ENCODE peak calls at places on chromosomes 6 and 20, in eight cellular contexts. R, F, X, W, G, Y, P and D are unnamed samples.

GRCh38 chr6:2307794-2308193 is 62.4 kb upstream of the GMDS start:
- DNase-seq in R (no peak), F (no peak), X (no peak), W (no peak), G (no peak), Y (no peak), P (no peak), D (peak)

GRCh38 chr20:34365765-34366213 is 2.7 kb downstream of the ITCH start:
- DNase-seq in R (no peak), F (no peak), X (no peak), W (no peak), G (no peak), Y (no peak), P (no peak), D (no peak)

GRCh38 chr6:18465410-18466154 is 78.4 kb downstream of the RNF144B start:
- DNase-seq in R (no peak), F (no peak), X (no peak), W (no peak), G (no peak), Y (no peak), P (no peak), D (peak)

GRCh38 chr6:146871613-146872465 is 273.1 kb downstream of the ADGB start:
- DNase-seq in R (no peak), F (no peak), X (no peak), W (no peak), G (no peak), Y (no peak), P (no peak), D (no peak)

GRCh38 chr6:143878272-143878760 is 14.0 kb downstream of the ZC2HC1B start:
- DNase-seq in R (no peak), F (no peak), X (no peak), W (no peak), G (no peak), Y (no peak), P (no peak), D (peak)

GRCh38 chr6:139242457-139243240 is 49.1 kb downstream of the TXLNB start:
- DNase-seq in R (no peak), F (no peak), X (no peak), W (no peak), G (no peak), Y (no peak), P (no peak), D (no peak)

GRCh38 chr20:19670829-19671228 is 87.2 kb upstream of the RIN2 start:
- DNase-seq in R (no peak), F (no peak), X (no peak), W (no peak), G (no peak), Y (no peak), P (no peak), D (no peak)

GRCh38 chr20:33139467-33139866 is 28.5 kb upstream of the BPIFA2 start:
- DNase-seq in R (no peak), F (no peak), X (no peak), W (no peak), G (no peak), Y (no peak), P (no peak), D (no peak)

GRCh38 chr6:17971128-17972073 is 16.0 kb downstream of the KIF13A start:
- DNase-seq in R (no peak), F (peak), X (no peak), W (no peak), G (no peak), Y (no peak), P (no peak), D (no peak)

GRCh38 chr20:49385471-49385870 is 97.0 kb downstream of the KCNB1 start:
- DNase-seq in R (peak), F (no peak), X (peak), W (no peak), G (no peak), Y (no peak), P (no peak), D (no peak)

GRCh38 chr6:160297310-160297709 is 38.7 kb upstream of the SLC22A2 start:
- DNase-seq in R (peak), F (no peak), X (peak), W (no peak), G (no peak), Y (no peak), P (no peak), D (no peak)

GRCh38 chr6:6315660-6316059 is 4.8 kb downstream of the F13A1 start:
- DNase-seq in R (peak), F (peak), X (peak), W (no peak), G (no peak), Y (peak), P (peak), D (peak)

GRCh38 chr6:56486681-56487080 is 156.0 kb downstream of the DST start:
- DNase-seq in R (no peak), F (no peak), X (no peak), W (no peak), G (no peak), Y (no peak), P (no peak), D (no peak)

GRCh38 chr6:80165143-80165542 is 58.7 kb downstream of the BCKDHB start:
- DNase-seq in R (no peak), F (no peak), X (no peak), W (no peak), G (no peak), Y (no peak), P (no peak), D (no peak)

GRCh38 chr20:60512436-60512835 is 554.2 kb downstream of the CDH26 start:
- DNase-seq in R (no peak), F (no peak), X (no peak), W (no peak), G (no peak), Y (no peak), P (no peak), D (no peak)

GRCh38 chr6:121522771-121523386 is 87.4 kb downstream of the GJA1 start:
- DNase-seq in R (no peak), F (no peak), X (no peak), W (no peak), G (no peak), Y (no peak), P (no peak), D (no peak)

GRCh38 chr6:1572892-1573291 is 36.8 kb upstream of the FOXC1 start:
- DNase-seq in R (no peak), F (no peak), X (no peak), W (peak), G (no peak), Y (no peak), P (no peak), D (no peak)

GRCh38 chr20:774016-774679 is 5.8 kb upstream of the SLC52A3 start:
- DNase-seq in R (no peak), F (no peak), X (no peak), W (no peak), G (no peak), Y (no peak), P (no peak), D (no peak)

GRCh38 chr6:39169448-39170344 is 54.7 kb upstream of the SAYSD1 start:
- DNase-seq in R (no peak), F (peak), X (no peak), W (no peak), G (peak), Y (no peak), P (no peak), D (no peak)

GRCh38 chr6:134722429-134722828 is 227.5 kb downstream of the ALDH8A1 start:
- DNase-seq in R (no peak), F (no peak), X (no peak), W (no peak), G (no peak), Y (no peak), P (no peak), D (no peak)

GRCh38 chr6:159042003-159042823 is 2.6 kb downstream of the TAGAP start:
- DNase-seq in R (peak), F (peak), X (peak), W (peak), G (peak), Y (peak), P (no peak), D (no peak)

GRCh38 chr6:45310118-45310788 is 17.9 kb upstream of the RUNX2 start:
- DNase-seq in R (peak), F (no peak), X (no peak), W (no peak), G (no peak), Y (no peak), P (no peak), D (no peak)

GRCh38 chr6:119526609-119527605 is 177.3 kb upstream of the MAN1A1 start:
- DNase-seq in R (peak), F (no peak), X (no peak), W (no peak), G (no peak), Y (no peak), P (no peak), D (no peak)

GRCh38 chr20:4925842-4926530 is 75.3 kb downstream of the SLC23A2 start:
- DNase-seq in R (no peak), F (peak), X (no peak), W (no peak), G (no peak), Y (no peak), P (peak), D (peak)

GRCh38 chr6:127641905-127642304 is 64.9 kb downstream of the C6orf58 start:
- DNase-seq in R (peak), F (no peak), X (peak), W (no peak), G (no peak), Y (peak), P (no peak), D (no peak)

GRCh38 chr20:4439461-4439860 is 282.2 kb upstream of the PRND start:
- DNase-seq in R (no peak), F (no peak), X (no peak), W (no peak), G (no peak), Y (no peak), P (no peak), D (no peak)

GRCh38 chr6:64580346-64580745 is 944.7 kb downstream of the PHF3 start:
- DNase-seq in R (no peak), F (no peak), X (no peak), W (no peak), G (no peak), Y (no peak), P (no peak), D (no peak)

GRCh38 chr6:18270216-18270615 is 5.9 kb upstream of the DEK start:
- DNase-seq in R (no peak), F (no peak), X (no peak), W (no peak), G (no peak), Y (no peak), P (no peak), D (no peak)

GRCh38 chr6:168700880-168701279 is 259.9 kb downstream of the SMOC2 start:
- DNase-seq in R (no peak), F (no peak), X (no peak), W (no peak), G (no peak), Y (no peak), P (no peak), D (no peak)

GRCh38 chr20:44586289-44586911 is 4.0 kb downstream of the PKIG start:
- DNase-seq in R (no peak), F (no peak), X (no peak), W (no peak), G (no peak), Y (no peak), P (no peak), D (no peak)

GRCh38 chr20:59148713-59149493 is 14.7 kb upstream of the ZNF831 start:
- DNase-seq in R (no peak), F (no peak), X (no peak), W (no peak), G (no peak), Y (no peak), P (no peak), D (no peak)

GRCh38 chr6:40256831-40257230 is 322.6 kb upstream of the MOCS1 start:
- DNase-seq in R (no peak), F (no peak), X (no peak), W (no peak), G (no peak), Y (no peak), P (no peak), D (no peak)

GRCh38 chr6:150267686-150268561 is 100.9 kb upstream of the IYD start:
- DNase-seq in R (peak), F (no peak), X (no peak), W (no peak), G (no peak), Y (peak), P (no peak), D (no peak)

GRCh38 chr6:107108201-107108890 is 7.0 kb downstream of the BEND3 start:
- DNase-seq in R (no peak), F (no peak), X (no peak), W (no peak), G (no peak), Y (no peak), P (no peak), D (no peak)

GRCh38 chr6:57262901-57263694 is 41.0 kb upstream of the RAB23 start:
- DNase-seq in R (no peak), F (peak), X (no peak), W (no peak), G (no peak), Y (no peak), P (no peak), D (no peak)

GRCh38 chr20:14685179-14685578 is 347.8 kb upstream of the FLRT3 start:
- DNase-seq in R (no peak), F (no peak), X (no peak), W (no peak), G (no peak), Y (no peak), P (no peak), D (no peak)

GRCh38 chr6:170081556-170081955 is 209.3 kb downstream of the DLL1 start:
- DNase-seq in R (no peak), F (no peak), X (no peak), W (no peak), G (no peak), Y (no peak), P (no peak), D (no peak)
- H3K4me3 ChIP-seq in R (no peak), F (no peak), X (no peak), W (no peak), G (no peak), Y (no peak), P (no peak), D (no peak)

GRCh38 chr6:53397283-53397682 is 48.5 kb upstream of the ELOVL5 start:
- DNase-seq in R (no peak), F (no peak), X (no peak), W (no peak), G (no peak), Y (no peak), P (no peak), D (peak)

GRCh38 chr6:53395986-53396385 is 47.2 kb upstream of the ELOVL5 start:
- DNase-seq in R (no peak), F (no peak), X (no peak), W (no peak), G (no peak), Y (no peak), P (no peak), D (no peak)

GRCh38 chr6:53391170-53391569 is 42.4 kb upstream of the ELOVL5 start:
- DNase-seq in R (no peak), F (no peak), X (no peak), W (no peak), G (no peak), Y (no peak), P (no peak), D (no peak)

GRCh38 chr6:53398541-53399344 is 50.0 kb upstream of the ELOVL5 start:
- DNase-seq in R (no peak), F (no peak), X (no peak), W (no peak), G (no peak), Y (no peak), P (no peak), D (no peak)

GRCh38 chr6:53394704-53395103 is 46.0 kb upstream of the ELOVL5 start:
- DNase-seq in R (no peak), F (no peak), X (no peak), W (no peak), G (no peak), Y (no peak), P (no peak), D (no peak)
- TF ChIP-seq CTCF in R (no peak), F (no peak), X (no peak), W (no peak), G (no peak), Y (no peak), P (no peak), D (no peak)

GRCh38 chr6:170438861-170439260 is 114.2 kb downstream of the PSMB1 start:
- DNase-seq in R (no peak), F (no peak), X (no peak), W (no peak), G (no peak), Y (no peak), P (no peak), D (no peak)

GRCh38 chr6:170440437-170440836 is 112.7 kb downstream of the PSMB1 start:
- DNase-seq in R (no peak), F (no peak), X (no peak), W (no peak), G (no peak), Y (no peak), P (no peak), D (no peak)

GRCh38 chr6:170437719-170438401 is 115.2 kb downstream of the PSMB1 start:
- DNase-seq in R (no peak), F (no peak), X (no peak), W (no peak), G (no peak), Y (no peak), P (no peak), D (no peak)

GRCh38 chr6:170439366-170440351 is 113.4 kb downstream of the PSMB1 start:
- DNase-seq in R (no peak), F (no peak), X (no peak), W (no peak), G (no peak), Y (no peak), P (no peak), D (no peak)

DNA sequence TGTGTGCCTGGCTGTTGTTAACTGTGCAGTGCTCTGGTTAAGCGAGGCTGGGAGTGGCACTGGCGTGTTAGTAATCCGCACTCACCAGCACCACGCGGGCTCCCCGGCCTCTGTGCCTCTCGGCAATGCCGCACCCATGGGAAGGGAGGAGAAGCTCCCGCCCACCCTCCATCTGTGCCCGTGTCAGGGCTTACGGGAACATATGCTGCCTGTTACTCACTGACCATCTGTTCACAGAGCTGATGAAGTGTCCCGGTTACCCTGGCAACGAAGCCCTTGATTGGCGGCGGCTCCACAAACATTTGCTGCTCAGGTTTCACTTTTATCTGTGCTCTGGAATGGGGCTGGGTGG is 114.7 kb downstream of the PSMB1 start:
- DNase-seq in R (peak), F (peak), X (peak), W (peak), G (peak), Y (peak), P (peak), D (peak)
- H3K4me3 ChIP-seq in R (no peak), F (no peak), X (no peak), W (peak), G (peak), Y (no peak), P (peak), D (no peak)

GRCh38 chr20:31363295-31363694 is 5.1 kb upstream of the DEFB118 start:
- DNase-seq in R (no peak), F (no peak), X (no peak), W (no peak), G (no peak), Y (no peak), P (no peak), D (no peak)
- TF ChIP-seq CTCF in R (no peak), F (no peak), X (no peak), W (no peak), G (no peak), Y (no peak), P (no peak), D (no peak)

GRCh38 chr20:6053776-6054688 is at the start of gene LRRN4:
- DNase-seq in R (peak), F (no peak), X (peak), W (no peak), G (no peak), Y (no peak), P (no peak), D (no peak)
- H3K4me3 ChIP-seq in R (peak), F (no peak), X (peak), W (no peak), G (peak), Y (no peak), P (no peak), D (no peak)

GRCh38 chr20:63439866-63440265 is 32.6 kb downstream of the KCNQ2 start:
- DNase-seq in R (no peak), F (no peak), X (no peak), W (no peak), G (no peak), Y (no peak), P (no peak), D (no peak)

GRCh38 chr20:63441777-63442493 is 30.5 kb downstream of the KCNQ2 start:
- DNase-seq in R (peak), F (no peak), X (peak), W (no peak), G (no peak), Y (peak), P (peak), D (no peak)

GRCh38 chr20:63440366-63440955 is 32.0 kb downstream of the KCNQ2 start:
- DNase-seq in R (no peak), F (no peak), X (no peak), W (no peak), G (no peak), Y (no peak), P (no peak), D (no peak)

GRCh38 chr20:63443606-63444395 is 28.7 kb downstream of the KCNQ2 start:
- DNase-seq in R (no peak), F (no peak), X (no peak), W (no peak), G (no peak), Y (no peak), P (no peak), D (no peak)

GRCh38 chr20:63441136-63441776 is 31.2 kb downstream of the KCNQ2 start:
- DNase-seq in R (no peak), F (no peak), X (no peak), W (no peak), G (no peak), Y (no peak), P (no peak), D (no peak)
- TF ChIP-seq CTCF in R (no peak), F (no peak), X (no peak), W (no peak), G (no peak), Y (no peak), P (no peak), D (no peak)

GRCh38 chr6:28217890-28218289 is 7.2 kb upstream of the ZSCAN9 start:
- DNase-seq in R (no peak), F (no peak), X (no peak), W (no peak), G (no peak), Y (no peak), P (no peak), D (no peak)
- H3K4me3 ChIP-seq in R (peak), F (no peak), X (no peak), W (peak), G (peak), Y (no peak), P (peak), D (no peak)

DNA sequence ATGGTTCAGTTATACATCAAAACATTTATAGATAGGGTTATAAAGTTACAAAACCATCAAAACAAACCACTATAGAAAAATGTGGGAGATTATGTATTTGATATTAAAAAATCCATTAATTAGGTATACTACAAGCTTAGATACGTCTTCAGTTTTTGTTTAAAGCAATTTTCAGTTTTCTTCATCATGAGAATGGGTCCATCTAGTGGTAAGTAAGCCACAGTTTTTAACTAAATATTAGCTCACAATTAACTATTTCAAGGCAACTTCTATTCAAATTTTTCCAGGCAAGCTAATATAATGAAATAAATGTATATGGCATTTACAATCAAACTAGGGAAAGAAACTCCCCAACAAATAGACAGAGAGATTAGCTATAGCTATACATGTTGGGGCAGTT is 44.4 kb downstream of the RNGTT start:
- DNase-seq in R (no peak), F (no peak), X (no peak), W (no peak), G (no peak), Y (no peak), P (no peak), D (no peak)
- TF ChIP-seq CTCF in R (peak), F (no peak), X (peak), W (no peak), G (no peak), Y (no peak), P (no peak), D (peak)

DNA sequence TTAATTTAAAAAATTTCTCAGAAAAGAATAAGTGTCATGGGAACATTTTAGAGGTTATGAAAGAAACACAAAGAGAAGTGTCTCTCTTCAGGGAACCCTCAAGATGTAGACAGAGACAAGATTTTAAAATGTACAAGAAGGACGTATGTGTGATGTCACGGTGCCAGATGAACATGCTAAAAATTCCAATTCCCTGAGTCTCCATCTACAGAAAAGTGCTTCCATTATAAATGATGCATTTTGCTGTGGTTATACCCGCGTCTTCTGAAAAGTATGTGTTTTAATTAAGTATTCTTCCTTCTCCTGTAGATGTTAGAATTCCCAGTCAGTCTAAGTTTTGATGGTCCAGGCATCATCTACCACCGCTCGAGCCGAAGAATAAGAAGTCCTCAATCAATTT is 489.1 kb downstream of the PREX1 start:
- DNase-seq in R (no peak), F (no peak), X (no peak), W (no peak), G (no peak), Y (no peak), P (no peak), D (no peak)
- H3K4me3 ChIP-seq in R (no peak), F (no peak), X (no peak), W (no peak), G (no peak), Y (no peak), P (no peak), D (no peak)